ENCODE peak calls at places on chromosomes 1 and 21, in six cellular contexts. X is A549, F is K562, Z is endothelial cell of umbilical vein, O is GM12878, R is HepG2. B is an unnamed sample.

GRCh38 chr1:240706150-240706904 is 94.4 kb upstream of the GREM2 start:
- DNase-seq in F (no peak), R (no peak), O (no peak), Z (no peak), X (no peak), B (no peak)

GRCh38 chr1:91830242-91831131 is 55.5 kb downstream of the TGFBR3 start:
- DNase-seq in O (no peak), X (peak), R (peak), F (no peak), Z (peak), B (peak)

GRCh38 chr1:230230273-230230672 is 163.2 kb downstream of the GALNT2 start:
- DNase-seq in Z (no peak), O (no peak), X (no peak), F (no peak), R (no peak), B (no peak)

GRCh38 chr1:24205701-24206464 is 18.8 kb upstream of the IFNLR1 start:
- DNase-seq in Z (no peak), X (no peak), F (no peak), O (no peak), R (no peak), B (no peak)

GRCh38 chr1:201450721-201451291 is 18.2 kb downstream of the PHLDA3 start:
- DNase-seq in X (no peak), Z (peak), O (no peak), F (no peak), R (no peak), B (peak)

GRCh38 chr1:34165422-34165921 is 442 bp upstream of the CSMD2 start:
- DNase-seq in F (no peak), Z (no peak), R (no peak), O (no peak), X (no peak), B (no peak)

GRCh38 chr1:48869116-48869893 is 92.6 kb upstream of the BEND5 start:
- DNase-seq in O (no peak), Z (no peak), R (peak), X (no peak), F (no peak), B (no peak)

GRCh38 chr1:196136396-196136795 is 471.8 kb downstream of the KCNT2 start:
- DNase-seq in O (no peak), R (no peak), F (no peak), Z (no peak), X (no peak), B (no peak)

GRCh38 chr1:55140546-55140983 is 74.6 kb downstream of the USP24 start:
- DNase-seq in R (peak), F (peak), X (peak), O (peak), Z (peak), B (peak)

GRCh38 chr1:27858949-27859576 is 13.3 kb upstream of the THEMIS2 start:
- DNase-seq in O (no peak), R (no peak), F (no peak), Z (no peak), X (no peak), B (no peak)

GRCh38 chr1:3778590-3779264 is 6.2 kb downstream of the SMIM1 start:
- DNase-seq in F (no peak), X (no peak), R (no peak), Z (no peak), O (no peak), B (no peak)

GRCh38 chr21:37153193-37153934 is 80.3 kb downstream of the TTC3 start:
- DNase-seq in O (no peak), X (no peak), Z (peak), R (peak), F (no peak), B (no peak)

GRCh38 chr1:214551052-214551435 is 358 bp downstream of the PTPN14 start:
- DNase-seq in Z (no peak), F (no peak), R (no peak), X (no peak), O (no peak), B (no peak)

GRCh38 chr1:115237023-115237422 is 101.0 kb downstream of the NGF start:
- DNase-seq in Z (no peak), X (no peak), R (no peak), F (no peak), O (no peak), B (no peak)

GRCh38 chr1:18913065-18913502 is 10.7 kb upstream of the ALDH4A1 start:
- DNase-seq in R (peak), O (no peak), X (peak), F (peak), Z (peak), B (peak)

GRCh38 chr1:197912739-197913494 is 4.3 kb upstream of the LHX9 start:
- DNase-seq in R (no peak), Z (no peak), X (no peak), O (no peak), F (no peak), B (no peak)

GRCh38 chr1:158998781-158999161 is 10.9 kb upstream of the IFI16 start:
- DNase-seq in F (peak), Z (peak), R (peak), X (peak), O (peak), B (peak)

GRCh38 chr1:225450491-225451191 is 22.8 kb upstream of the LBR start:
- DNase-seq in X (peak), Z (no peak), O (no peak), R (peak), F (no peak), B (no peak)

GRCh38 chr1:218702808-218703207 is 357.7 kb downstream of the TGFB2 start:
- DNase-seq in X (no peak), R (no peak), F (no peak), Z (no peak), O (no peak), B (no peak)

GRCh38 chr1:218705391-218705790 is 360.3 kb downstream of the TGFB2 start:
- DNase-seq in O (no peak), R (no peak), X (peak), Z (peak), F (no peak), B (no peak)

GRCh38 chr1:218711021-218711420 is 365.9 kb downstream of the TGFB2 start:
- DNase-seq in X (peak), O (no peak), Z (no peak), R (no peak), F (no peak), B (no peak)

GRCh38 chr1:218703836-218704235 is 358.7 kb downstream of the TGFB2 start:
- DNase-seq in F (no peak), O (no peak), X (no peak), Z (no peak), R (no peak), B (no peak)

DNA sequence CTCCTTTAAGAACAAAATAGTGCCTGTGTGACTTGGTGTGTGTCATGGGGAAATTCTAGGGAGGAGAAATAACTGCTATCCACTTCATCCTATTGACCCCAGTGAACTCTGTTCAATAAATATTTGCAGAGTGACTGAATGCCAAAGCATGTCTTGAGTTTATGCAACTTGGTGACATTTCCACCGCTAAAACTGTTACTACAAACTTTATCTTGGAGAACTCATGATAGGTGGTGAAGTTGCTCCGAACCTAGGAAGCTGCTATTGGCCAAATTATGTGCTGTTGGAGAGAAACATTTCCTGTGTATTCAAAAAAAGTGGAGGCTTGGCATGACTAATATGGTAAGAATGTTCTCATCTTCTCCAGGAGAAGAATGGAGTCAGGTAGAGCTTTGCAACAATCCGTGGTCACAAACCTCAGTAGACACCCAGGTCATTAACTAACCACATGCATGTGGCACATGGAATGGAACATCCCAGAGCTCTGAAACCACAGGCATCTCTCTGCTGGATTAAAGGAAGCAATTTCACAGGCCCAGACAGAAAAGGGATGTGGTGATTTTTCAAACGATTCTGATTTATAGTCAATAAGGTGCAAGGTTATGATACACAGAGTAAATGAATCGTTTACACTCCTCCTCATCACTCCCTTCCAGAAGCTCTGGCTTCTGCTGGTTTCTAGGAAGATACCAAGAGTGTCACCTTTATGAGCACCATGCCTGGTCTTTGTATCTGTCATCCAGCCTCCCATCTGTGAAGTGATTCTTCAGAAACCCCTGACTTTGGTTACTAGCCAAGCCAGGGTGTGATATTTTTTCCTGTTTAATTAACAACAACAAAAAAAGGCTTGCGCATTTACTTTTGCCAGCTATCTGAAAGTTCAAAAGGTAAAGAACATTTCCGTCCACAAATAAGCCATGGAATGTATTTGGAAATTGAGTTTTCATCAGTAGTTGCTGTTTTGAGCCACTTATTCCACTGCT is 361.1 kb downstream of the TGFB2 start:
- DNase-seq in F (no peak), X (peak), O (no peak), Z (peak), R (peak), B (no peak)
- TF ChIP-seq MYC in F (no peak), X (no peak), O (no peak), Z (no peak), R (no peak), B (no peak)

DNA sequence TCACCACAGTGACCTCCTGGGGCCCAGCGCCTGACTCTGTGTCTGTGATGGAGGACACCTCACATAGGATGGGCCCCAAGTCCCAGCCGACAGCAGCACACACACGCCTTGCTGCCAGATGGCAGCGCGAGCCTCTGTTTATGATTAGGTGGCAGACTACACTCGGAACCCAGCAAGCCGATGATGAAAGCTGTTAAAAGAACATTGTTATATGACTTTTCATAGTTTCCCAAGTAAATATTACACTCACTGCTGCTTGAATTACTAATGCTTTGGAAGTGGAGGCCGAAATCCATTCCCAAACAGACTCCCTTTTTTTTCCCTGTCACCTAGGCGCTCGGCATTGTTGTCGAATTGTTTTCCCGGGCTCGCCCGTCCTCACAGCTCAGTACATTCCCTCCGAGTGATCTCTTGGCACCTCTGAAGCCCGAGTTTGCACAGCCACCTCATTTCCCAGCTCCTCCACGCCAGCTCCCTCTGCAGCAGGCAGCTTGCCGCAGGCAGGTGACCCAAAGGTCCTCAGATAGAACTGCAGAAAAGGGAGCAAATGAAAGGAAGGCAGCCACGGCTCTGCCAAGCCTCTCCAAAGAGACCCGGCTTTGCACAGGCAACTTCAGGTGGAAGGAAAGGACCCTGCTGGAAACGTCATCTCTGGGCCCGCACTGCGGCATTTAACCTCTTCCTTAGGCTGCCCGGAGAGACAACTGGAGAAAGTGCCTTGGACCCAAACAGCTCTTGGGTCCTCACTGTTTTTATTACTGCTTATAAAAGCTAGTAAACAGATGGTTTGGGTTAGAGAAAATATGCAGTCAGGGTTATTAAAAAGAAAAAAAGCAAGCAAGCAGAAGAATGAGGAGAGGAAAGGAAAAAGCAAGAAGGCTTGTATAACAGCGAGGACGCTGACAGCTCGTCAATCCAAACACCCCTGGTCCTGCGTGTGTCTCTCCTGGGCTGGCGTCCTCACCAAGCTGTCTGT is 72.2 kb upstream of the SLC25A33 start:
- DNase-seq in Z (no peak), R (no peak), F (no peak), O (no peak), X (peak), B (no peak)
- H3K4me3 ChIP-seq in Z (no peak), R (peak), F (no peak), O (no peak), X (no peak), B (no peak)

DNA sequence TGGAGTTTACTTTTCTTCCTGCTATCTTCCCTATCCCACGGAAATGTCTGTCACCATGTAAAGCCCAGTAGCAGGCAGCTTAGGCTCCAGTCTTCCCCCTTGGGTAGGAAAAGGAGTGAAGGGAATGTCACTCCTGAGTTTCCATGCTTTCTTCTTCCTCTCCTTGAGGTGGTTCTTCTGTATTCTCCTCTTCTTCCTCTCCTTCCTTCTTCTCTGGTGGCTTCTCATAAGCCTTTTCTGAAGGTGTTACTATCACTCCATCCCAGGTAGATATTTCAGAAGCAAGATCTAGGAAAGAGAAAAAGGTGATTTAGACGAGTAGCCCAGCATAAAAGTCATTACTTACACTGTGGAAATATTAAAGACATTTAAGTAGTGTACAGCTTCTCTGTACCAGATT is 3.8 kb downstream of the SNAPIN start:
- DNase-seq in X (no peak), Z (no peak), O (no peak), R (no peak), F (no peak), B (no peak)
- TF ChIP-seq MYC in X (no peak), Z (no peak), O (no peak), R (no peak), F (no peak), B (no peak)

GRCh38 chr1:10650591-10651216 is 145.7 kb downstream of the CASZ1 start:
- DNase-seq in Z (no peak), F (no peak), O (no peak), X (no peak), R (no peak), B (no peak)
- H3K4me3 ChIP-seq in Z (no peak), F (no peak), O (no peak), X (no peak), R (no peak), B (no peak)

GRCh38 chr1:58249729-58250586 is 296.6 kb downstream of the OMA1 start:
- DNase-seq in X (no peak), O (no peak), F (no peak), R (peak), Z (peak), B (no peak)
- TF ChIP-seq MYC in X (no peak), O (no peak), F (no peak), R (no peak), Z (no peak), B (no peak)

GRCh38 chr1:185732941-185733340 is 1.2 kb upstream of the HMCN1 start:
- DNase-seq in F (no peak), X (no peak), R (no peak), Z (no peak), O (no peak), B (no peak)

GRCh38 chr1:185733818-185734709 is at the start of gene HMCN1:
- DNase-seq in O (no peak), X (peak), R (peak), F (peak), Z (peak), B (peak)

GRCh38 chr1:185731446-185731845 is 2.7 kb upstream of the HMCN1 start:
- DNase-seq in O (no peak), X (no peak), R (no peak), F (no peak), Z (no peak), B (no peak)

GRCh38 chr1:185734929-185735666 is 907 bp downstream of the HMCN1 start:
- DNase-seq in Z (peak), X (no peak), O (no peak), R (no peak), F (no peak), B (no peak)

DNA sequence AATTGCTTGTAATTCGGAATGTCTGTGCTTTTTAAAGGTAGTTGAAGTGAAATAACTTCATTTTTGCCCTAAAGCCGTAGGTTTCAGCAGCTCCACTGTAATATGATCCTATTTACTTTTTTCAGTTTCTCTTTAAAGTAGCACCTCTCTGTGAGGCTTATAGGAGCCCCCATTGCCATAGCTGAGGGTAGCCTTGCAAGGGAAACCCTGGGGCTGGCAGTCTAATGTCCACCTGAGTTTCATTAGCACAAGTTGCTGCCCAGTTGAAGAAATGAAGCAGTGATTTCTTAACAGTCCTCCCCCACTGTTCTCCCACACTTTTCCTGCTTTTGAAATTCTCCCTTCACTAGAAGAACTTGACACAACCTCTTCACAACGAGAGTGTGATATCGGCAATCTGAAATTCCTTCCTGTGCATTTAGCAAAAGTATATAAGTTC is 1.5 kb downstream of the HMCN1 start:
- DNase-seq in O (no peak), F (no peak), R (no peak), X (no peak), Z (peak), B (no peak)
- H3K4me3 ChIP-seq in O (no peak), F (no peak), R (no peak), X (no peak), Z (peak), B (no peak)